ENCODE peak calls at places on chromosomes 1 and 21, in four cellular contexts. H, G, R and O are unnamed samples.
A peak's percentile ranks its signal among the peaks of the same experiment; 100 is the strongest.

GRCh38 chr1:86151427-86151826 is 5.1 kb downstream of the COL24A1 start:
- DNase-seq in H (no peak), G (no peak), R (no peak), O (no peak)

GRCh38 chr1:70290248-70290647 is 64.3 kb downstream of the ANKRD13C start:
- DNase-seq in H (no peak), G (no peak), R (no peak), O (no peak)

GRCh38 chr1:89607888-89608626 is 24.9 kb upstream of the LRRC8C start:
- DNase-seq in H (no peak), G (no peak), R (peak; percentile 30), O (no peak)

GRCh38 chr1:110233861-110234260 is 23.7 kb downstream of the KCNC4 start:
- DNase-seq in H (no peak), G (no peak), R (no peak), O (no peak)

GRCh38 chr1:237763137-237763536 is 127.6 kb downstream of the ZP4 start:
- DNase-seq in H (no peak), G (no peak), R (no peak), O (no peak)

GRCh38 chr1:26335774-26336476 is 18.0 kb downstream of the CRYBG2 start:
- DNase-seq in H (no peak), G (no peak), R (no peak), O (no peak)

GRCh38 chr1:225137981-225138380 is 208.5 kb downstream of the DNAH14 start:
- DNase-seq in H (no peak), G (no peak), R (no peak), O (no peak)

GRCh38 chr1:164891615-164892014 is 332.6 kb downstream of the PBX1 start:
- DNase-seq in H (no peak), G (no peak), R (peak; percentile 3), O (no peak)

GRCh38 chr1:67214420-67215174 is 48.3 kb downstream of the IL23R start:
- DNase-seq in H (peak; percentile 68), G (peak; percentile 23), R (peak; percentile 48), O (no peak)

GRCh38 chr1:152410599-152410998 is 3.5 kb downstream of the CRNN start:
- DNase-seq in H (no peak), G (no peak), R (no peak), O (no peak)

GRCh38 chr1:24157921-24158481 is 15.1 kb upstream of the IL22RA1 start:
- DNase-seq in H (no peak), G (no peak), R (no peak), O (no peak)

GRCh38 chr1:168689726-168690602 is 39.0 kb downstream of the DPT start:
- DNase-seq in H (no peak), G (peak; percentile 86), R (no peak), O (no peak)

GRCh38 chr1:241323510-241323909 is 33.5 kb downstream of the RGS7 start:
- DNase-seq in H (no peak), G (no peak), R (peak; percentile 7), O (peak; percentile 61)

GRCh38 chr1:54671985-54672608 is 30.5 kb downstream of the MROH7 start:
- DNase-seq in H (peak; percentile 17), G (peak; percentile 44), R (peak; percentile 69), O (peak; percentile 87)

GRCh38 chr1:20112279-20113000 is 6.9 kb downstream of the PLA2G2D start:
- DNase-seq in H (no peak), G (peak; percentile 20), R (no peak), O (no peak)

GRCh38 chr1:229514578-229515275 is 6.6 kb upstream of the NUP133 start:
- DNase-seq in H (no peak), G (peak; percentile 69), R (peak; percentile 85), O (peak; percentile 79)

GRCh38 chr1:4063516-4063915 is 163.4 kb upstream of the C1orf174 start:
- DNase-seq in H (no peak), G (no peak), R (no peak), O (no peak)
- TF ChIP-seq SP1 in H (no peak), G (no peak), R (no peak), O (no peak)

DNA sequence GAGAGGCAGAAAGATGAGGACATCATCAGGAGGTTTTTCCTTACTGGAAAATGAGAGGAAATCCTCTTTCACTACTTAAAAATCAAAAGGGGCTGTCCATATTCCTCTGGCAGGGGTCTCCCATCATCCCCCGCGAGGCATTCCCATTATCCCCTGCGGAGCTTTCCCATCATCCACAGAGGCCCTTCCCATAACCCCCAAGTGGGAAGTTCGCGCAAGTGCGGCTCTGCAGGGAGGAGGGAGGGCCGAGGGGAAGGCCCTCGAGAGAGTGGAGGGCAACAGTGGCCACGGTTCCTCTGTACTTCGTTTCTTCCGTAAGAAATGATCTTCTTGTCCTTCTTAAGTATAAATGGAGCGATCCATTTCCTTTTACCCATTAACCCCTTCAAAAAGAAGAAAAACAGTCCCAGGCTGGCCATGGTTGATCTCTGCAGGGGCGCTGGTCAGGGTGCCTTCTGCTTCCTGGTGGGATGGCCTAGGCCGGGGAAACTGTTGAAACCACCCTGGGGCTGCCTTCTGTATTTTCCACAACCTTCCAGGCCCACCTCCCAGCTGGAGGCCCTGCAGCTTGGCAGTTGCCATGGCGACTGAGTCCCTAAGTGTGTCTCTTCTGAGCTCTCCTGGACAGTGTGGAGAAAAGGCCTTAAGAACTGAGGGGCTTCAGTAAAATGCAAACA is 3.5 kb upstream of the RSPH1 start:
- DNase-seq in H (no peak), G (no peak), R (no peak), O (no peak)
- TF ChIP-seq FOXM1 in H (no peak), G (no peak), R (no peak), O (no peak)

GRCh38 chr1:117312453-117313138 is 54.7 kb upstream of the MAN1A2 start:
- DNase-seq in H (no peak), G (peak; percentile 43), R (peak; percentile 54), O (peak; percentile 68)
- TF ChIP-seq SP1 in H (no peak), G (no peak), R (no peak), O (no peak)

DNA sequence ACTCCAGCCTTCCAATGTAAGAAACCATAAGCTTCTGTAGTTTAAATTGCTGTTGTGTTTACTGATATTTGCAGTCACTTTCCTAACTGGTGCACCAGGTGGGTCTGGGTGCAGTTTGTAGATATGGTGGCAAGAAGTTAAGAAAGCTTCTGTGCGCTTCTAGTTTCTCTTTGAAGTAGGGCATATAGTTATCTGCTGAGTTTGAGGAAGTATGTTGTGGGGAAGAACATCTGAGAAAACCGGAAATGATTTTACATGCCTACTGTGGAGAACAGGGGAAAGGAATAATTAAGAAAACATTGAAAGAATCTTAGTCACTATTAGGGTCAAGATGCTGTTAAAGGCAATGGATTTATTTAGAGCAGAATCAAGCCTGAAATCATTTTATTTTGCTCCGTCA is 14.9 kb upstream of the SLC44A5 start:
- DNase-seq in H (no peak), G (no peak), R (no peak), O (no peak)
- TF ChIP-seq FOXM1 in H (no peak), G (no peak), R (no peak), O (no peak)

GRCh38 chr1:16076003-16076870 is 2.8 kb upstream of the FAM131C start:
- DNase-seq in H (no peak), G (no peak), R (peak; percentile 88), O (no peak)
- TF ChIP-seq SP1 in H (no peak), G (no peak), R (no peak), O (no peak)

GRCh38 chr1:202702088-202702487 is 8.2 kb downstream of the SYT2 start:
- DNase-seq in H (no peak), G (no peak), R (no peak), O (no peak)

GRCh38 chr1:202701200-202701599 is 9.1 kb downstream of the SYT2 start:
- DNase-seq in H (no peak), G (no peak), R (no peak), O (no peak)

GRCh38 chr1:202706851-202707250 is 3.4 kb downstream of the SYT2 start:
- DNase-seq in H (no peak), G (no peak), R (no peak), O (no peak)

GRCh38 chr1:202703191-202703590 is 7.1 kb downstream of the SYT2 start:
- DNase-seq in H (no peak), G (no peak), R (no peak), O (no peak)

DNA sequence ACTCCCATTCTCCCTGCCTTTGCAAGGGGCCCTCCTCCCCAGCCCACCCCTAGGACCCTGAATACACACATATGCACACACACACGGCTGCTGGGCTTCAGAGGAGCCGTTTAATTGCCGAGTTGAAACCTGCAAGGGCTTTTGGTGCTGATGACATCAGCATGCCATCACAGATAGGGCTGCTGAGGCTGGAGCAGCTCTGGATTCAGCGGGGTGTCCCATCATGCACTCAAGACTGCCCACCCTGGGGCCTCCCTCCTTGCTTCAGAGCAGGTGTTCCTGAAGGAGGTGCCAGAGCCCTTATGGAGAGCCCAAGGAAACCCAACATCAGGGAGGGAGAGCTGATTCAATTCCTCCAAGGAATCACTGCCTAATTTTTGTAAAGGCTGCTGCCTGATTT is 5.7 kb downstream of the SYT2 start:
- DNase-seq in H (no peak), G (no peak), R (no peak), O (no peak)
- TF ChIP-seq FOXM1 in H (no peak), G (no peak), R (no peak), O (no peak)

GRCh38 chr1:65946960-65947359 is 154.3 kb downstream of the PDE4B start:
- DNase-seq in H (no peak), G (no peak), R (no peak), O (no peak)

GRCh38 chr1:65946376-65946775 is 153.7 kb downstream of the PDE4B start:
- DNase-seq in H (no peak), G (no peak), R (no peak), O (no peak)

GRCh38 chr1:65949933-65950332 is 157.2 kb downstream of the PDE4B start:
- DNase-seq in H (no peak), G (no peak), R (no peak), O (no peak)

GRCh38 chr1:65948609-65949229 is 156.0 kb downstream of the PDE4B start:
- DNase-seq in H (no peak), G (no peak), R (peak; percentile 38), O (no peak)

GRCh38 chr1:65949230-65949626 is 156.5 kb downstream of the PDE4B start:
- DNase-seq in H (no peak), G (no peak), R (no peak), O (no peak)
- TF ChIP-seq SP1 in H (no peak), G (no peak), R (no peak), O (no peak)

GRCh38 chr1:63618001-63618400 is 24.8 kb downstream of the PGM1 start:
- DNase-seq in H (no peak), G (no peak), R (no peak), O (no peak)
- TF ChIP-seq FOXM1 in H (no peak), G (no peak), R (no peak), O (no peak)